ENCODE peak calls at places on chromosomes 11 and 22, in nine cellular contexts. M is testis, N is SJSA1, G is HT-29, W is AG09309, F is colonic mucosa, T is retina, D is IMR-90, I is mesothelial cell of epicardium. V is an unnamed sample.

GRCh38 chr11:99687320-99687719 is 666.6 kb downstream of the CNTN5 start:
- DNase-seq in M (no peak), D (no peak), F (no peak), I (no peak), N (no peak), T (no peak), W (no peak), G (no peak), V (peak)

GRCh38 chr11:129922674-129923073 is 27.3 kb upstream of the NFRKB start:
- DNase-seq in G (peak), T (no peak), F (no peak), W (no peak), D (no peak), N (no peak), I (no peak), M (no peak), V (no peak)

GRCh38 chr11:37788141-37788877 is 1190.3 kb upstream of the RAG2 start:
- DNase-seq in N (no peak), D (peak), T (no peak), W (no peak), M (no peak), F (no peak), I (no peak), G (no peak), V (peak)

GRCh38 chr11:112499153-112499907 is 238.7 kb upstream of the PLET1 start:
- DNase-seq in G (no peak), I (no peak), D (no peak), M (no peak), W (no peak), T (no peak), N (no peak), F (no peak), V (no peak)

GRCh38 chr22:36185828-36186624 is 15.6 kb downstream of the APOL4 start:
- DNase-seq in G (no peak), I (no peak), N (no peak), W (no peak), M (no peak), F (no peak), T (no peak), D (no peak), V (no peak)

GRCh38 chr11:66591175-66591574 is 1.7 kb downstream of the CCDC87 start:
- DNase-seq in I (no peak), N (no peak), W (no peak), F (no peak), D (no peak), T (no peak), G (no peak), M (no peak), V (no peak)

GRCh38 chr11:58739725-58740430 is 8.1 kb upstream of the GLYAT start:
- DNase-seq in T (no peak), N (no peak), M (no peak), G (no peak), D (peak), F (no peak), W (peak), I (no peak), V (peak)

GRCh38 chr11:69640260-69640994 is 529 bp upstream of the CCND1 start:
- DNase-seq in T (peak), D (no peak), W (no peak), G (peak), M (no peak), N (no peak), F (peak), I (no peak), V (peak)

GRCh38 chr11:113475160-113475761 is at the start of gene DRD2:
- DNase-seq in N (no peak), T (peak), D (no peak), G (no peak), M (no peak), F (no peak), I (peak), W (no peak), V (no peak)

GRCh38 chr11:70076461-70076931 is 1.6 kb upstream of the ANO1 start:
- DNase-seq in N (peak), W (no peak), M (no peak), G (no peak), F (no peak), T (no peak), D (no peak), I (no peak), V (no peak)

GRCh38 chr22:35630387-35630793 is 13.3 kb upstream of the MB start:
- DNase-seq in M (no peak), I (no peak), G (peak), N (peak), D (peak), W (no peak), T (no peak), F (no peak), V (peak)

GRCh38 chr11:68855205-68855978 is 13.7 kb upstream of the CPT1A start:
- DNase-seq in F (peak), T (peak), I (no peak), W (no peak), M (peak), G (no peak), N (peak), D (peak), V (peak)

GRCh38 chr22:47589271-47590250 is 827.1 kb downstream of the TBC1D22A start:
- DNase-seq in N (no peak), M (no peak), F (no peak), I (no peak), W (no peak), T (no peak), D (no peak), G (no peak), V (no peak)

GRCh38 chr22:22840778-22841177 is 46.8 kb upstream of the IGLL5 start:
- DNase-seq in N (no peak), M (no peak), I (no peak), T (no peak), W (no peak), F (no peak), D (no peak), G (no peak), V (no peak)

V was measured in iris pigment epithelial cell.